ENCODE peak calls at places on chromosomes 3 and 15, in nine cellular contexts. G is T1000; Y is neural crest cell; Z is fibroblast of lung; F is GM04503; L is AG09309; N is HEK293T; C is CD8-positive, alpha-beta memory T cell; I is mucosa of descending colon. E is an unnamed sample.

GRCh38 chr3:171320721-171321120 is 139.5 kb downstream of the TNIK start:
- DNase-seq in I (no peak), L (no peak), G (no peak), C (no peak), Y (peak), N (peak), Z (peak), F (no peak), E (peak)

GRCh38 chr3:131110087-131110486 is 83.4 kb downstream of the NEK11 start:
- DNase-seq in N (no peak), Y (no peak), L (peak), G (no peak), F (peak), C (no peak), Z (no peak), I (no peak), E (peak)

GRCh38 chr3:138187296-138188012 is at the start of gene ARMC8:
- DNase-seq in Y (peak), F (peak), C (no peak), Z (peak), L (no peak), I (peak), G (peak), N (peak), E (peak)

GRCh38 chr3:69236808-69237707 is 114.7 kb upstream of the LMOD3 start:
- DNase-seq in L (no peak), Y (no peak), G (no peak), N (no peak), F (no peak), C (no peak), I (peak), Z (no peak), E (no peak)

GRCh38 chr3:51706788-51707731 is at the start of gene GRM2:
- DNase-seq in F (no peak), G (peak), N (peak), Y (peak), L (no peak), Z (peak), I (peak), C (no peak), E (peak)

GRCh38 chr15:81410318-81410753 is 36.3 kb upstream of the TMC3 start:
- DNase-seq in G (no peak), N (peak), L (peak), F (peak), Z (peak), I (no peak), C (no peak), Y (peak), E (peak)

GRCh38 chr3:46695962-46696922 is 2.8 kb upstream of the ALS2CL start:
- DNase-seq in Z (peak), C (no peak), Y (no peak), F (no peak), N (no peak), G (no peak), I (no peak), L (peak), E (peak)

GRCh38 chr3:150744041-150745026 is 18.6 kb downstream of the SIAH2 start:
- DNase-seq in L (no peak), G (no peak), N (no peak), C (no peak), F (no peak), Y (no peak), I (no peak), Z (no peak), E (no peak)

GRCh38 chr3:128226794-128227399 is 73.6 kb downstream of the EEFSEC start:
- DNase-seq in L (no peak), Z (peak), C (no peak), G (no peak), N (peak), I (peak), Y (peak), F (no peak), E (no peak)